ENCODE peak calls at places on chromosomes 7 and 10, in seven cellular contexts. T is colonic mucosa, L is AG10803, X is A549, R is BJ, A is kidney epithelial cell, I is cardiac muscle cell. J is an unnamed sample.

GRCh38 chr7:140316165-140316661 is 82.1 kb downstream of the SLC37A3 start:
- DNase-seq in I (no peak), T (peak; percentile 73), R (peak; percentile 18), X (peak; percentile 79), L (peak; percentile 77), A (peak; percentile 72), J (peak; percentile 73)

GRCh38 chr7:157276731-157277562 is 59.9 kb upstream of the DNAJB6 start:
- DNase-seq in R (no peak), A (no peak), T (no peak), I (no peak), L (peak; percentile 40), X (no peak), J (no peak)

GRCh38 chr7:154857240-154857639 is 145.7 kb downstream of the PAXIP1 start:
- DNase-seq in I (no peak), X (no peak), A (no peak), L (no peak), R (no peak), T (peak; percentile 39), J (no peak)

GRCh38 chr7:158706273-158706704 is 1.7 kb upstream of the NCAPG2 start:
- DNase-seq in L (no peak), A (no peak), I (no peak), T (no peak), X (no peak), R (no peak), J (no peak)

GRCh38 chr10:118472415-118472814 is 123.0 kb downstream of the PRLHR start:
- DNase-seq in X (no peak), L (no peak), I (no peak), A (no peak), T (no peak), R (no peak), J (no peak)

GRCh38 chr10:45000764-45001381 is at the start of gene ZNF22:
- DNase-seq in A (no peak), X (peak; percentile 67), T (peak; percentile 69), L (peak; percentile 69), I (peak; percentile 80), R (no peak), J (no peak)

GRCh38 chr7:80277434-80278427 is 143.1 kb downstream of the GNAI1 start:
- DNase-seq in A (peak; percentile 86), I (no peak), R (peak; percentile 55), T (no peak), X (peak; percentile 94), L (peak; percentile 65), J (peak; percentile 95)

GRCh38 chr10:79342811-79343541 is 4.3 kb upstream of the PPIF start:
- DNase-seq in T (peak; percentile 51), A (no peak), L (no peak), I (peak; percentile 21), X (no peak), R (no peak), J (no peak)

GRCh38 chr10:33800986-33801385 is 466.5 kb upstream of the NRP1 start:
- DNase-seq in T (no peak), I (no peak), X (no peak), L (no peak), R (no peak), A (no peak), J (no peak)

GRCh38 chr10:104311184-104311720 is 27.0 kb downstream of the ITPRIP start:
- DNase-seq in A (no peak), R (no peak), I (no peak), L (no peak), X (no peak), T (no peak), J (no peak)

GRCh38 chr7:98213874-98214810 is 2.9 kb downstream of the BHLHA15 start:
- DNase-seq in A (no peak), T (no peak), L (no peak), X (no peak), I (no peak), R (no peak), J (no peak)

GRCh38 chr10:77959384-77959783 is 32.8 kb upstream of the DLG5 start:
- DNase-seq in R (no peak), A (no peak), L (no peak), T (no peak), X (no peak), I (no peak), J (no peak)

GRCh38 chr10:34723746-34724145 is 91.3 kb downstream of the PARD3 start:
- DNase-seq in X (peak; percentile 54), I (peak; percentile 67), T (peak; percentile 65), R (no peak), A (no peak), L (peak; percentile 77), J (no peak)

GRCh38 chr7:55568613-55569268 is 3.6 kb downstream of the VOPP1 start:
- DNase-seq in R (no peak), L (peak; percentile 9), T (no peak), X (no peak), I (no peak), A (no peak), J (no peak)

GRCh38 chr10:17737021-17737965 is 14.7 kb upstream of the TMEM236 start:
- DNase-seq in X (peak; percentile 30), A (no peak), R (no peak), T (no peak), L (peak; percentile 54), I (peak; percentile 59), J (no peak)

GRCh38 chr7:4602905-4603842 is 78.9 kb upstream of the FOXK1 start:
- DNase-seq in T (no peak), X (no peak), L (no peak), R (no peak), A (no peak), I (no peak), J (no peak)

GRCh38 chr10:60951272-60951724 is 7.3 kb upstream of the RHOBTB1 start:
- DNase-seq in L (no peak), X (no peak), A (no peak), R (no peak), I (no peak), T (no peak), J (no peak)

GRCh38 chr7:45543470-45543869 is 30.7 kb upstream of the ADCY1 start:
- DNase-seq in T (no peak), I (no peak), X (no peak), R (no peak), A (no peak), L (no peak), J (no peak)

GRCh38 chr10:104299031-104299904 is 30.3 kb downstream of the GSTO2 start:
- DNase-seq in L (peak; percentile 61), T (no peak), R (peak; percentile 36), A (no peak), I (no peak), X (no peak), J (no peak)

GRCh38 chr10:88783734-88784133 is 18.8 kb upstream of the LIPM start:
- DNase-seq in I (no peak), X (no peak), R (no peak), T (no peak), L (peak; percentile 29), A (no peak), J (no peak)

GRCh38 chr7:28179081-28180030 is 1.2 kb downstream of the JAZF1 start:
- DNase-seq in X (peak; percentile 53), T (peak; percentile 80), A (no peak), I (peak; percentile 86), L (peak; percentile 58), R (no peak), J (no peak)

GRCh38 chr7:127862540-127862939 is 168.7 kb downstream of the LRRC4 start:
- DNase-seq in A (no peak), T (no peak), X (no peak), I (peak; percentile 25), L (no peak), R (no peak), J (no peak)

GRCh38 chr10:122269097-122269687 is 1.9 kb upstream of the BTBD16 start:
- DNase-seq in A (no peak), I (no peak), T (no peak), R (no peak), L (no peak), X (no peak), J (no peak)

GRCh38 chr10:90751107-90751997 is 106.5 kb downstream of the HTR7 start:
- DNase-seq in T (peak; percentile 32), X (peak; percentile 56), L (peak; percentile 20), A (no peak), R (no peak), I (peak; percentile 58), J (no peak)

GRCh38 chr7:78562191-78562590 is 763.6 kb downstream of the PHTF2 start:
- DNase-seq in X (no peak), R (no peak), L (peak; percentile 25), I (no peak), T (no peak), A (no peak), J (no peak)

GRCh38 chr10:6008497-6009142 is 31.3 kb upstream of the IL15RA start:
- DNase-seq in L (no peak), X (no peak), A (no peak), R (no peak), I (no peak), T (peak; percentile 7), J (no peak)
- H3K4me3 ChIP-seq in L (peak overlapping the region; percentile 20), X (no peak overlapping the region), A (no peak overlapping the region), R (no peak overlapping the region), I (no peak overlapping the region), T (no peak overlapping the region), J (no peak overlapping the region)

DNA sequence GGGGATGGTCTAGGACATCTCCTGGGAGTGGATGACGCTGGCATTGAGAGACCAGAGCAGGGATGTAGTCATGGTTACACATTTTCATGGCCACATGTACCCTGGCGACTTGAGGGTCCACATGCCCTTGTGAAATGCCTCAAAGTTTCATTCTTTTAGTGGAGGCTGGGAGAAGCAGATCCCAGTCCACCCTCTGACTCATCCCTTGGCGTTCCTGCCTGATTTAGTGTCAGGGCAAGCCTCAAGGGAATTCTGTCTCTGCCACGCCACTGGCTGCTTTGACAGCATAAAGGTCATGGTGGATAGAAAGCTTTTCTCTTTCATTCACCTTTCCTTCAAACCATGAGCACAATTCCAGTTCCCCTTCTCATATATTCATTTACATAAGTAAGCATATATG is 21.7 kb upstream of the KIF5B start:
- DNase-seq in I (no peak), X (peak; percentile 28), R (peak; percentile 54), T (no peak), L (peak; percentile 82), A (no peak), J (no peak)
- TF ChIP-seq CTCF in I (no peak), X (no peak), R (no peak), T (no peak), L (no peak), A (no peak), J (no peak)

DNA sequence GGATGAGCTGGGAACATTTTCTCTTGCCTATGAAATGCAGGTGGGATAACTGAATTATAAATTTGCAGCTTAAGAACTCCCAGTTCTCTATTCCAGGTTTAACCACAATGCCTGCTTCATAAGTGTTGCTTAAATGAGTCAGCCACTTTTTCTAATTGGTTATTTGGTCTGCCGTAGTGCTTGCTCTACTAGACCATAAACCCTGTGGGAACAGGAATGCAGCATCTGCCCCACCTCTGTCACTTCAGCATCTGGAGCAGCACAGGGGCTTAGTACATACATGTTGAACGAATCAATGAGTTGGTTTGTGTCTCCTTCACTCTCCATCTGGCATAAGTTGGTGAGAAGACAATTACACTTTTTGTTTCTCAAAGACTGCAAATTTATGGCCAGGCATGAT is 95.2 kb upstream of the PTER start:
- DNase-seq in I (no peak), L (no peak), T (no peak), A (peak; percentile 34), R (no peak), X (no peak), J (peak; percentile 55)
- H3K4me3 ChIP-seq in I (no peak overlapping the region), L (no peak overlapping the region), T (no peak overlapping the region), A (no peak overlapping the region), R (no peak overlapping the region), X (no peak overlapping the region), J (no peak overlapping the region)

DNA sequence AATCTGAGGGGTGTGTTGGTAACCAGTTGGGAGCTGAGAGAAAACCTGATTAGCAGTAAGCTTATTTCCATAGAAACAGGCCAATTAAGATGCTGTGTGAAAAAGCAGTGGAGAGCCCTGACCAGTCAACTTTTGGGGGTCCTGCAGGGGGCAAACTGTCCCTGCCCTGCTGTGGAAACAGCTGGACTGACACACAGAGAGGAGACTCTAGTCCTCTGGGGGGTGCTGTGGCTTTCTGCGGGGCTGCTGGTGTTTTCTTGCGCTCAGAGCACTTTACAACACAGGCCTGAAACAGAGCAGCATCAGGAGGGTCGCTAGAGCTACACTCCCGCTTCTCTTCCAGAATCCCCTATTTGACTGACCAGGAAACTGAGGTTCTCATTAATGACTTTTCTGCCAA is 546.9 kb upstream of the GALNT17 start:
- DNase-seq in X (no peak), A (no peak), T (no peak), I (no peak), R (no peak), L (no peak), J (no peak)
- TF ChIP-seq CTCF in X (no peak), A (peak; percentile 24), T (no peak), I (no peak), R (no peak), L (no peak), J (peak; percentile 35)